ENCODE peak calls at places on chromosomes 16 and 17, in four cellular contexts. O is H1, W is mammary epithelial cell, T is body of pancreas. V is an unnamed sample.

GRCh38 chr17:79405823-79406222 is 205.0 kb downstream of the RBFOX3 start:
- DNase-seq in O (no peak), W (no peak), T (no peak), V (no peak)

GRCh38 chr16:3609895-3610697 is 1.3 kb downstream of the SLX4 start:
- DNase-seq in O (no peak), W (no peak), T (no peak), V (no peak)

GRCh38 chr16:68455631-68456030 is 7.3 kb upstream of the SMPD3 start:
- DNase-seq in O (no peak), W (no peak), T (no peak), V (no peak)

GRCh38 chr16:77183137-77183536 is 7.9 kb upstream of the MON1B start:
- DNase-seq in O (no peak), W (peak; percentile 10), T (no peak), V (no peak)

GRCh38 chr17:68544111-68544510 is 31.9 kb downstream of the PRKAR1A start:
- DNase-seq in O (no peak), W (no peak), T (no peak), V (no peak)

GRCh38 chr17:81090361-81091133 is 55.6 kb downstream of the BAIAP2 start:
- DNase-seq in O (peak; percentile 33), W (no peak), T (no peak), V (peak; percentile 91)

GRCh38 chr16:19130852-19131808 is 17.4 kb downstream of the ITPRIPL2 start:
- DNase-seq in O (no peak), W (no peak), T (no peak), V (peak; percentile 69)

GRCh38 chr16:87319997-87320491 is 2.9 kb upstream of the C16orf95 start:
- DNase-seq in O (no peak), W (no peak), T (no peak), V (no peak)

GRCh38 chr16:76193851-76194620 is 83.2 kb upstream of the CNTNAP4 start:
- DNase-seq in O (no peak), W (peak; percentile 47), T (no peak), V (no peak)

GRCh38 chr17:7780736-7781135 is 53.3 kb upstream of the KDM6B start:
- DNase-seq in O (no peak), W (no peak), T (no peak), V (no peak)

GRCh38 chr16:11359370-11359769 is 14.1 kb downstream of the RMI2 start:
- DNase-seq in O (no peak), W (peak; percentile 77), T (peak; percentile 82), V (peak; percentile 67)

GRCh38 chr17:36070427-36070826 is 6.4 kb downstream of the CCL18 start:
- DNase-seq in O (no peak), W (no peak), T (no peak), V (no peak)
- H3K27me3 ChIP-seq in O (no peaks in the 10 kb centered on the region), W (no peaks in the 10 kb centered on the region), T (no peaks in the 10 kb centered on the region), V (no peaks in the 10 kb centered on the region)

GRCh38 chr17:18967806-18968744 is 16.1 kb downstream of the SLC5A10 start:
- DNase-seq in O (no peak), W (peak; percentile 55), T (peak; percentile 48), V (no peak)
- H3K27ac ChIP-seq in O (peak overlapping the region; percentile 58), W (peak overlapping the region; percentile 14), T (peak overlapping the region; percentile 32), V (peak overlapping the region; percentile 42)

DNA sequence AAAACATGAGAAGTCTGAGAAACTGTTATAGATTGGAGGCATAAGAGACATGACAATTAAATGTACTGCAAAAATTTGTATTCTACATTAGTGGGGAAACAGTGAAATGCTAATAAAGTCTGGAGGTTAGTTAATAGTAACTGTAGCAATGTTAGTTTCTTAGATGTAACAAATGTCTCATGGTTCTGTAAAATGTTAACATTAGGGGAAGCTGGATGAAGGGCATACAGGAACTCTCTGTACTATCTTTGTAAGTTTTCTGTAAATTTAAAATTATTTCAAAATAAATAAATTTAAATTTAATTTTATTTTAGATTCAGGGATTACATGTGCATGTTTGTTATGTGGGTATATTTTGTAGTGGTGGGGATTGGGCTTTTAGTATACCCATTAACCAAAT is 70.0 kb upstream of the IRX6 start:
- DNase-seq in O (no peak), W (no peak), T (no peak), V (no peak)
- H3K27me3 ChIP-seq in O (no peaks in the 10 kb centered on the region), W (no peaks in the 10 kb centered on the region), T (no peaks in the 10 kb centered on the region), V (peaks cover 6% of the 10 kb centered on the region)

DNA sequence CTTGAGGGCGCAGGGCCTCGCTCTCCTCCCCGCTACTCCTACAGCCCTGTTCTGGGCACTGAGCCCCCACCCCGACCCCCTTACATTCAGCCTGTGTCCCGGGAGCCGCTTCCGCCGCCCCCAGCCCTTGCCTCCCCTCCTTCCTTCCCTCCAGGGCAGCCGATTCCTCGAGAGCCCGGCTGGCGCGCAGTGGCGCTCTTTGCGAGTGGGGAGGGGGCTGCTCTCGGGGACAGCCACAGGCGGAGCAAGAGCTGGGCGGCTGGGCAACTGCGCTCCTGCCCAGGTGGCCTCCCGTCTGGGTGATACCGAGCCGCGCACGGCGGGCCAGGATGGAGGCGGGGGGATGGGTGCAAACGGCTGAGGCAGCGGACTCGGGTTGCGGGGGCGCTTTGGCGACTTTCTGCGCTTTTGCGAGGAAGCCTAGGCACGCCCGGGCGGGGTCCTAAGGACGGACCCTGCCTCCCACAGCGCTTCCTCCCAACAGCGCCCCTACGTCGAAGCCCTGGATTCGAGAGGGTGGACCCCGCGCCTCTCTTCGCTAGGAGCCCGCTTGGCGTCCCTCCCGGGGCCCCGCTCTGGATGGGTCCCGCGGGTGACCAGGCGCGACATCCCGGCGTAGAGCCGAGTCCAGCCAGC is 1.3 kb downstream of the MMP15 start:
- DNase-seq in O (no peak), W (no peak), T (peak; percentile 35), V (peak; percentile 71)
- H3K27ac ChIP-seq in O (no peak overlapping the region), W (no peak overlapping the region), T (peak overlapping the region; percentile 91), V (peak overlapping the region; percentile 78)

GRCh38 chr16:27084296-27085065 is 17.8 kb downstream of the C16orf82 start:
- DNase-seq in O (no peak), W (no peak), T (no peak), V (no peak)
- H3K27me3 ChIP-seq in O (no peaks in the 10 kb centered on the region), W (no peaks in the 10 kb centered on the region), T (no peaks in the 10 kb centered on the region), V (peaks cover 28% of the 10 kb centered on the region)

GRCh38 chr16:69773255-69773947 is 11.3 kb downstream of the WWP2 start:
- DNase-seq in O (no peak), W (no peak), T (no peak), V (no peak)
- H3K27ac ChIP-seq in O (no peak overlapping the region), W (no peak overlapping the region), T (no peak overlapping the region), V (no peak overlapping the region)

GRCh38 chr17:56679148-56679766 is 85.8 kb downstream of the NOG start:
- DNase-seq in O (no peak), W (peak; percentile 34), T (peak; percentile 14), V (no peak)
- H3K27me3 ChIP-seq in O (peaks cover 49% of the 10 kb centered on the region), W (no peaks in the 10 kb centered on the region), T (peaks cover 16% of the 10 kb centered on the region), V (peaks cover 37% of the 10 kb centered on the region)

GRCh38 chr16:674214-674881 is 1.1 kb upstream of the RHBDL1 start:
- DNase-seq in O (no peak), W (no peak), T (no peak), V (no peak)
- H3K27ac ChIP-seq in O (no peak overlapping the region), W (no peak overlapping the region), T (peak overlapping the region; percentile 12), V (no peak overlapping the region)

GRCh38 chr17:58242171-58242784 is 3.9 kb downstream of the LPO start:
- DNase-seq in O (no peak), W (no peak), T (no peak), V (no peak)
- H3K27me3 ChIP-seq in O (peaks cover 8% of the 10 kb centered on the region), W (peaks cover 5% of the 10 kb centered on the region), T (no peaks in the 10 kb centered on the region), V (peaks cover 21% of the 10 kb centered on the region)

GRCh38 chr17:49554694-49555494 is 20.8 kb upstream of the NXPH3 start:
- DNase-seq in O (no peak), W (no peak), T (no peak), V (peak; percentile 60)
- H3K27ac ChIP-seq in O (no peak overlapping the region), W (no peak overlapping the region), T (no peak overlapping the region), V (no peak overlapping the region)